ENCODE peak calls at places on chromosome 17, in four cellular contexts. One of them, this sample, is unnamed.

GRCh38 chr17:29163563-29163962 is 16.6 kb downstream of the MYO18A start:
- DNase-seq in PC-3: no peak
- DNase-seq in cardiac muscle cell: peak; percentile 56
- DNase-seq in GM12878: no peak
- DNase-seq in this sample: no peak

GRCh38 chr17:39757931-39758873 is 20.5 kb downstream of the GRB7 start:
- DNase-seq in PC-3: no peak
- DNase-seq in cardiac muscle cell: no peak
- DNase-seq in GM12878: peak; percentile 90
- DNase-seq in this sample: no peak

GRCh38 chr17:61009619-61010018 is 332.0 kb downstream of the BCAS3 start:
- DNase-seq in PC-3: no peak
- DNase-seq in cardiac muscle cell: peak; percentile 42
- DNase-seq in GM12878: peak; percentile 43
- DNase-seq in this sample: peak; percentile 14

GRCh38 chr17:2416010-2416734 is 15.3 kb upstream of the MNT start:
- DNase-seq in PC-3: peak; percentile 90
- DNase-seq in cardiac muscle cell: peak; percentile 93
- DNase-seq in GM12878: no peak
- DNase-seq in this sample: peak; percentile 85

GRCh38 chr17:27985306-27985705 is 57.2 kb upstream of the NLK start:
- DNase-seq in PC-3: no peak
- DNase-seq in cardiac muscle cell: peak; percentile 37
- DNase-seq in GM12878: no peak
- DNase-seq in this sample: no peak

GRCh38 chr17:61551255-61551742 is 39.7 kb downstream of the NACA2 start:
- DNase-seq in PC-3: peak; percentile 84
- DNase-seq in cardiac muscle cell: peak; percentile 69
- DNase-seq in GM12878: no peak
- DNase-seq in this sample: peak; percentile 54

GRCh38 chr17:9844153-9844552 is 18.4 kb downstream of the GLP2R start:
- DNase-seq in PC-3: no peak
- DNase-seq in cardiac muscle cell: no peak
- DNase-seq in GM12878: no peak
- DNase-seq in this sample: no peak

GRCh38 chr17:33521784-33522183 is 228.7 kb upstream of the ASIC2 start:
- DNase-seq in PC-3: peak; percentile 11
- DNase-seq in cardiac muscle cell: no peak
- DNase-seq in GM12878: no peak
- DNase-seq in this sample: no peak

GRCh38 chr17:49850772-49851386 is 3.0 kb upstream of the TAC4 start:
- DNase-seq in PC-3: peak; percentile 21
- DNase-seq in cardiac muscle cell: peak; percentile 22
- DNase-seq in GM12878: no peak
- DNase-seq in this sample: no peak

GRCh38 chr17:69654981-69655581 is 240.6 kb downstream of the MAP2K6 start:
- DNase-seq in PC-3: peak; percentile 94
- DNase-seq in cardiac muscle cell: peak; percentile 69
- DNase-seq in GM12878: no peak
- DNase-seq in this sample: peak; percentile 60

GRCh38 chr17:75822119-75822799 is 21.9 kb downstream of the UNC13D start:
- DNase-seq in PC-3: no peak
- DNase-seq in cardiac muscle cell: no peak
- DNase-seq in GM12878: no peak
- DNase-seq in this sample: peak; percentile 46

GRCh38 chr17:57892146-57892819 is 42.4 kb upstream of the MRPS23 start:
- DNase-seq in PC-3: peak; percentile 97
- DNase-seq in cardiac muscle cell: peak; percentile 94
- DNase-seq in GM12878: no peak
- DNase-seq in this sample: peak; percentile 91

GRCh38 chr17:41523225-41523593 is 4.5 kb upstream of the KRT15 start:
- DNase-seq in PC-3: no peak
- DNase-seq in cardiac muscle cell: no peak
- DNase-seq in GM12878: no peak
- DNase-seq in this sample: no peak

GRCh38 chr17:81941484-81942166 is 4.5 kb upstream of the PYCR1 start:
- DNase-seq in PC-3: no peak
- DNase-seq in cardiac muscle cell: no peak
- DNase-seq in GM12878: no peak
- DNase-seq in this sample: no peak

GRCh38 chr17:78823282-78824046 is 17.1 kb downstream of the USP36 start:
- DNase-seq in PC-3: no peak
- DNase-seq in cardiac muscle cell: no peak
- DNase-seq in GM12878: no peak
- DNase-seq in this sample: no peak
- TF ChIP-seq CTCF in PC-3: peak; percentile 53
- TF ChIP-seq CTCF in cardiac muscle cell: no peak
- TF ChIP-seq CTCF in GM12878: no peak
- TF ChIP-seq CTCF in this sample: no peak

DNA sequence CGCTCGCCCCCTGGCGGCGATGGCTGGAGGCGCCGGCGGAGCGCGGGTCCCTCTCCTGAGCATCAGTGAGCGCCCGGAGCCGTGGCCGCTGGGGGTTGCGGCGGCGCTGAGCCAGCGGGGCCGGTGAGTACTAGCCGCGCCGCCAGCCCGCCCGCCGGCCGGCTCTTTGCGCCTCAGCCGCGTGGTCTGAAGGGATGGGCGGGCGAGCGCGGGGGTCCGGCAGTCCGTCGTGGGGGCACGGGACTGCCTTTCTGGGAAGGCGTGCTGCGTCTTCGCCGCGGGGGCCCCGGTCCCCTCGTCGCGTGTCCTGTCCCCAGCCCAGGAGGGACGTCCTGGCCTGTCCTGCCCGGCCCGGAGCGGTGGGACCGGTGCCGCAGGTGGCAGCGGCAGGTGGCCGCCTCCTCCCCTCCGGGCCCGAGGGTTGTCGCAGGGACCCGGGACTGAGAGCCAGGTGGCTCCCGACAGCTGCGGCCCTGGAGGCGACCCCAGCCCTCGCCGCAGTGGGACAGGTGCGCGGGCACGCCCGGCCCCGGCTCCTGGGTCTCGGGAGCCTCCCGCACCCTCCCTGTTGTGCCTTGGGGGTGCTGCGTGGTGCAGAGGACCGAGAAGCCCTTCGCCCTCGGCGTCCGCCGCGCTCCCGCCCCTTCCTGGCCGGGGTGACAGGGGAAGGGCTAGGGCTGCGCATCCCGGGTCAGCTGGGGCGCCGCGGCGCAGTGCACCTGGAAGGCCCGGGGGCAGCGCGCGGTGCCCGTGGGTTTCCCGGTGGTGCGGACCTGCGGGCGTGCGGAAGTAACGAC is at the start of gene SPECC1:
- DNase-seq in PC-3: peak; percentile 97
- DNase-seq in cardiac muscle cell: no peak
- DNase-seq in GM12878: no peak
- DNase-seq in this sample: peak; percentile 3
- TF ChIP-seq CTCF in PC-3: no peak
- TF ChIP-seq CTCF in cardiac muscle cell: no peak
- TF ChIP-seq CTCF in GM12878: peak; percentile 93
- TF ChIP-seq CTCF in this sample: no peak

GRCh38 chr17:55720917-55721836 is 1.5 kb downstream of the TMEM100 start:
- DNase-seq in PC-3: no peak
- DNase-seq in cardiac muscle cell: no peak
- DNase-seq in GM12878: no peak
- DNase-seq in this sample: no peak
- TF ChIP-seq CTCF in PC-3: no peak
- TF ChIP-seq CTCF in cardiac muscle cell: no peak
- TF ChIP-seq CTCF in GM12878: no peak
- TF ChIP-seq CTCF in this sample: no peak

GRCh38 chr17:79027925-79028491 is 4.0 kb downstream of the C1QTNF1 start:
- DNase-seq in PC-3: no peak
- DNase-seq in cardiac muscle cell: peak; percentile 89
- DNase-seq in GM12878: no peak
- DNase-seq in this sample: peak; percentile 94

GRCh38 chr17:79026345-79027273 is 2.6 kb downstream of the C1QTNF1 start:
- DNase-seq in PC-3: peak; percentile 95
- DNase-seq in cardiac muscle cell: peak; percentile 85
- DNase-seq in GM12878: no peak
- DNase-seq in this sample: peak; percentile 94

GRCh38 chr17:79027274-79027924 is 3.4 kb downstream of the C1QTNF1 start:
- DNase-seq in PC-3: no peak
- DNase-seq in cardiac muscle cell: no peak
- DNase-seq in GM12878: no peak
- DNase-seq in this sample: peak; percentile 32

GRCh38 chr17:79029327-79030009 is 5.5 kb downstream of the C1QTNF1 start:
- DNase-seq in PC-3: no peak
- DNase-seq in cardiac muscle cell: no peak
- DNase-seq in GM12878: no peak
- DNase-seq in this sample: no peak

DNA sequence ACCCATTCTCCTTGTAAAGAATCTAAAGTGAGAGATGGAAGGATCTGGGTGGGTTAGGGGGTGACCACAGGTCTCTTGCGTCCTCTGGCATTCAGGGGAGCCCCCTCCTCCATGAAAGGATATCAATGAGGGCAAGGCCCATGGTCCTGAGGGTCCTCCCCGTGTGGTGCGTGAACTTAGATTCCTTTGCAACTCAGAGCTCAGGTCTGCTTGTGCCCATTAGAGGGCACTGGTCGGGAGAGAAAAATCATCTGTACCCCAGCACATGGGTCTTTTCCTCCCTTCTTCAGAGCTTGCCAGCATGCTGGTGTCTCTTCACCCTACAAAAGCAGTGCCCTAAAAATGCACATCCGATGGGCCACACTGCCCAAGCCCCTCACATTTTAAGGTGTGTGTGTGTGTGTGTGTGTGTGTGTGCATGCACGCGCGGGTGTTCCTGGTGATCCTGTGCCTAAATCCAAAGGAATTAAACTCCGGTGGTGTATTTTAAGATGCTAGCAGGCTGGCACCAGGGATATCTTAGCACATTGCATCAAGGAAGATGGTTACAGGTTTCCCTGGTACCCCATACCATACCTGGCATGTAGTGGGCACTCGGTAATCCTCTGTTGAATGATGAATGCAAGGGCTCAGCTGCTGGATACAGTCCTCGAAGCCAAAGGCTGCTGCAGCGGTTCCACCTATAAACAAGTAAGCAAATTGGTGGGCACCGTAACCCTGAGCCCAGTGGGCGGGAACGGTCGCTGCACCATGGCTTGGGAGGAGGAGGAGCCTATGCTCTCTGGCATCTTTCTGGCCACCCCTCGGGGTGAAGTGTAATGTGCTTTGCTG is 4.7 kb downstream of the C1QTNF1 start:
- DNase-seq in PC-3: no peak
- DNase-seq in cardiac muscle cell: no peak
- DNase-seq in GM12878: no peak
- DNase-seq in this sample: peak; percentile 57
- TF ChIP-seq CTCF in PC-3: peak; percentile 59
- TF ChIP-seq CTCF in cardiac muscle cell: peak; percentile 39
- TF ChIP-seq CTCF in GM12878: peak; percentile 3
- TF ChIP-seq CTCF in this sample: no peak

DNA sequence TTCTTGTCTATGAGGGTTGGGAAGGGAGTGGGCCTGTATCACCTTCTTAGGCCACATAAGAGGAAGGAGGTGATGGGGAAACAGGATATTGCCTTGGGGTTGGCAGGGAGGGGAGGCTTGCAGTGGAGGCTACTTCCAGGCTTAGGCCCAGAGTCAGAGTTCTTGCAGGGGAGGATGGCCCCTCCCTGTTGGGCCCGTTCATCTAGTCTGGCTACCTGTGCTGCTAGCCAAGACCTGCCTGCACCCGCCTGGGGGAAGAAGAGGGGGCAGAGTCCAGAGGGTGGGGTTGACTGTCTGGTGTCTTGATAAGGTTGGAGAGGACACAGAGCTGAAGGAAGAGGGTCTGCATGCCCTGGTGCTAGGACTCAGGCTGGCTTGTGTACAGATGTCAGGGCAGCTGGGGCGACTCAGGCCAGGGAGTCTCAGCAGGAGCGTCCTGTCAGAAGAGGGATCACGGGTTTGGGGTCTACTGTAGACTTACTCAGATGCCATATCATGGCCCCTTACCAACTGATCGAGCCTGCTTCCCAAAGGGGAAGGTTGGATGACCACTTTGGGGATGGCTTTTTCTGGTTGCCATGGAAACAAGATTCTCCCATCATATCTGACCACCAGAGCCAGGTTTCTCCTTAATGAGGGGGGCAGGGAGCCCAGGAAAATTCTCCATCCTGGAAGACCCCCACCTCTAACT is 5.3 kb downstream of the KDM6B start:
- DNase-seq in PC-3: no peak
- DNase-seq in cardiac muscle cell: no peak
- DNase-seq in GM12878: no peak
- DNase-seq in this sample: no peak
- TF ChIP-seq CTCF in PC-3: no peak
- TF ChIP-seq CTCF in cardiac muscle cell: no peak
- TF ChIP-seq CTCF in GM12878: no peak
- TF ChIP-seq CTCF in this sample: no peak

DNA sequence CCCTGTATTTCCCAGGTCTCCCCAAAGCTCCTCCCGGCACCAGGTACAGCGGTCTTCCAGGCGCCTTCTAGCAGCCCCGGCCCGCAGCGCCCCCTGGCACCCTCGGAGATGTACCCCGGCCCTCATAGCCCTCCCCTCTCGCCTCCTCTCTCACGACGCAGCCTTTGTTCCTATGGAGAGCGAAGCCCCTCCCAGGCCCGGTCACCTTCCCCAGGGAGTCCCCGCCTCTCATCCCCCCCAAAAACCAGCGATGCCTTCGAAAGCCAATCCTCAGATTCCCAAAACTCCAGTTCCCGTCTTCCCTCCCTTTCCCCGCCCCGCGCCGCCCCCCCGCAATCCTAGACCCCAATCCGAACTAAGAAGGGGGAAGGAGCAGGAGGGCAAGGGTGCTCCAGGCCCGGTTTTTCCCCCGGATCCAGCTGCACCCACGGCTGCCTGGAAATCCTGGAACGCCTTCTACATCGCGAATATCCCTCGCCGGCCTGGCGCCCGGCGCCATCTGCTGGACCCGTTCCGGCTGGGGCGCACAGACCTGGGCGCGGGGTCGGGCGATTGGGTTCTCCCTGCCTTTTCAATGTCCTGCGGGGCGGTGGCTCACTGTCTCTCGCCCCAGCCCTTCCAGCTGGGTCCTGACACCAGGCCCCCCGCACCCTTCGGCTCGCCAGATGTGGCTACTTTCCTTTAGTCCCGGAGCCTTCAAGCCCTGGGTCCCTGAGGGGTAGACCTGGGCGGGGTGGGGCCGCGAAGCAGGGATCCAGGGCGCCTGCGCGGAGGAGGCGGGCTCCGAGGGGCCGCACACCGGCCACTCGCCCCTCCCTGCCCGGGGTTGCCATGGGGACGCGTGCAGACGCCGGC is at the start of gene DNAH2:
- DNase-seq in PC-3: peak; percentile 65
- DNase-seq in cardiac muscle cell: peak; percentile 97
- DNase-seq in GM12878: no peak
- DNase-seq in this sample: peak; percentile 88
- TF ChIP-seq CTCF in PC-3: peak; percentile 53
- TF ChIP-seq CTCF in cardiac muscle cell: peak; percentile 52
- TF ChIP-seq CTCF in GM12878: peak; percentile 37
- TF ChIP-seq CTCF in this sample: peak; percentile 42

This sample was measured in MCF 10A.